ENCODE peak calls at places on chromosomes 11 and 22, in ten cellular contexts. A, W, J, H, P, N, X, Q, M and B are unnamed samples.

GRCh38 chr11:7665473-7666291 is 7.6 kb downstream of the CYB5R2 start:
- DNase-seq in A (peak; percentile 90), W (peak; percentile 37), J (peak; percentile 72), H (peak; percentile 31), P (no peak), N (peak; percentile 31), X (peak; percentile 85), Q (peak; percentile 86), M (peak; percentile 68), B (peak; percentile 90)

GRCh38 chr22:18113680-18114394 is 3.2 kb downstream of the TUBA8 start:
- DNase-seq in A (no peak), W (peak; percentile 26), J (peak; percentile 65), H (no peak), P (no peak), N (no peak), X (no peak), Q (no peak), M (no peak), B (no peak)

GRCh38 chr22:47033648-47034000 is 271.2 kb downstream of the TBC1D22A start:
- DNase-seq in A (no peak), W (no peak), J (no peak), H (no peak), P (no peak), N (no peak), X (no peak), Q (no peak), M (peak; percentile 7), B (no peak)

GRCh38 chr11:114166897-114167323 is 107.4 kb downstream of the ZBTB16 start:
- DNase-seq in A (no peak), W (no peak), J (peak; percentile 97), H (peak; percentile 15), P (peak; percentile 66), N (peak; percentile 0), X (no peak), Q (peak; percentile 62), M (no peak), B (peak; percentile 13)

GRCh38 chr11:67541198-67541597 is 18.0 kb upstream of the CABP2 start:
- DNase-seq in A (no peak), W (no peak), J (no peak), H (no peak), P (no peak), N (no peak), X (no peak), Q (no peak), M (no peak), B (no peak)

GRCh38 chr11:325796-326591 is 5.3 kb upstream of the IFITM3 start:
- DNase-seq in A (no peak), W (no peak), J (no peak), H (no peak), P (no peak), N (no peak), X (no peak), Q (no peak), M (no peak), B (no peak)

GRCh38 chr11:2445948-2446551 is 1.2 kb downstream of the KCNQ1 start:
- DNase-seq in A (no peak), W (no peak), J (no peak), H (no peak), P (no peak), N (no peak), X (no peak), Q (peak; percentile 21), M (no peak), B (no peak)

GRCh38 chr22:41976070-41976901 is 7.0 kb downstream of the SEPTIN3 start:
- DNase-seq in A (peak; percentile 71), W (no peak), J (peak; percentile 60), H (peak; percentile 17), P (no peak), N (peak; percentile 3), X (peak; percentile 77), Q (no peak), M (peak; percentile 31), B (peak; percentile 68)

GRCh38 chr11:79039122-79039521 is 401.7 kb downstream of the TENM4 start:
- DNase-seq in A (no peak), W (no peak), J (no peak), H (no peak), P (no peak), N (no peak), X (no peak), Q (no peak), M (no peak), B (peak; percentile 45)

GRCh38 chr11:68532719-68533369 is 72.3 kb downstream of the PPP6R3 start:
- DNase-seq in A (no peak), W (no peak), J (no peak), H (no peak), P (no peak), N (no peak), X (no peak), Q (peak; percentile 13), M (no peak), B (peak; percentile 82)

GRCh38 chr22:29784451-29785361 is 17.5 kb downstream of the UQCR10 start:
- DNase-seq in A (no peak), W (no peak), J (peak; percentile 72), H (no peak), P (no peak), N (no peak), X (no peak), Q (no peak), M (peak; percentile 38), B (no peak)

GRCh38 chr11:76984741-76985140 is 49.5 kb upstream of the B3GNT6 start:
- DNase-seq in A (no peak), W (no peak), J (no peak), H (no peak), P (no peak), N (no peak), X (no peak), Q (no peak), M (no peak), B (peak; percentile 60)

GRCh38 chr11:14015711-14016110 is 53.2 kb downstream of the SPON1 start:
- DNase-seq in A (peak; percentile 15), W (no peak), J (no peak), H (no peak), P (no peak), N (peak; percentile 4), X (no peak), Q (peak; percentile 90), M (no peak), B (peak; percentile 82)

GRCh38 chr11:9790703-9791102 is 126.8 kb downstream of the SWAP70 start:
- DNase-seq in A (no peak), W (no peak), J (no peak), H (no peak), P (no peak), N (no peak), X (no peak), Q (no peak), M (no peak), B (no peak)

GRCh38 chr11:115100706-115101105 is 403.5 kb downstream of the CADM1 start:
- DNase-seq in A (no peak), W (no peak), J (no peak), H (no peak), P (no peak), N (no peak), X (no peak), Q (no peak), M (no peak), B (no peak)

GRCh38 chr22:44692662-44693007 is 9.4 kb upstream of the PRR5 start:
- DNase-seq in A (no peak), W (no peak), J (no peak), H (no peak), P (no peak), N (no peak), X (no peak), Q (no peak), M (no peak), B (no peak)

GRCh38 chr11:83791557-83791956 is 505.4 kb upstream of the CCDC90B start:
- DNase-seq in A (no peak), W (no peak), J (no peak), H (no peak), P (no peak), N (no peak), X (no peak), Q (no peak), M (no peak), B (no peak)

GRCh38 chr11:6321961-6322362 is 1.7 kb upstream of the CAVIN3 start:
- DNase-seq in A (no peak), W (no peak), J (no peak), H (no peak), P (no peak), N (no peak), X (no peak), Q (peak; percentile 67), M (no peak), B (peak; percentile 77)

GRCh38 chr11:30000986-30001385 is 15.8 kb downstream of the KCNA4 start:
- DNase-seq in A (no peak), W (no peak), J (no peak), H (no peak), P (no peak), N (no peak), X (no peak), Q (no peak), M (no peak), B (peak; percentile 76)

GRCh38 chr11:134901536-134901935 is 489.5 kb upstream of the B3GAT1 start:
- DNase-seq in A (no peak), W (no peak), J (no peak), H (no peak), P (no peak), N (no peak), X (no peak), Q (no peak), M (no peak), B (no peak)

GRCh38 chr11:83639995-83640758 is 354.0 kb upstream of the CCDC90B start:
- DNase-seq in A (no peak), W (no peak), J (peak; percentile 47), H (no peak), P (peak; percentile 10), N (no peak), X (no peak), Q (no peak), M (no peak), B (no peak)

GRCh38 chr11:3160252-3161031 is 4.7 kb downstream of the OSBPL5 start:
- DNase-seq in A (peak; percentile 83), W (peak; percentile 95), J (peak; percentile 86), H (no peak), P (peak; percentile 77), N (peak; percentile 44), X (peak; percentile 92), Q (peak; percentile 79), M (peak; percentile 90), B (peak; percentile 88)

GRCh38 chr11:8705171-8705570 is 22.6 kb downstream of the RPL27A start:
- DNase-seq in A (no peak), W (no peak), J (no peak), H (no peak), P (no peak), N (no peak), X (no peak), Q (no peak), M (no peak), B (no peak)

GRCh38 chr11:16809901-16810668 is 71.6 kb downstream of the C11orf58 start:
- DNase-seq in A (no peak), W (no peak), J (peak; percentile 80), H (no peak), P (no peak), N (peak; percentile 11), X (no peak), Q (peak; percentile 59), M (peak; percentile 58), B (no peak)

GRCh38 chr22:35425971-35426800 is 26.2 kb downstream of the MCM5 start:
- DNase-seq in A (no peak), W (no peak), J (no peak), H (no peak), P (no peak), N (no peak), X (no peak), Q (peak; percentile 69), M (no peak), B (peak; percentile 55)

GRCh38 chr11:12132790-12133145 is 22.4 kb downstream of the MICAL2 start:
- DNase-seq in A (no peak), W (no peak), J (no peak), H (no peak), P (no peak), N (no peak), X (no peak), Q (no peak), M (no peak), B (no peak)